ENCODE peak calls at places on chromosomes 6 and 20, in four cellular contexts. I, B, E and A are unnamed samples.

GRCh38 chr6:154984146-154984545 is 11.0 kb upstream of the TIAM2 start:
- DNase-seq in B (no peak), E (no peak), I (no peak), A (peak)

GRCh38 chr20:50120935-50121693 is 8.2 kb upstream of the UBE2V1 start:
- DNase-seq in E (no peak), B (peak), I (peak), A (peak)

GRCh38 chr20:20253039-20253743 is 114.7 kb upstream of the INSM1 start:
- DNase-seq in E (no peak), I (no peak), B (no peak), A (no peak)

GRCh38 chr6:137863126-137863996 is 3.7 kb upstream of the TNFAIP3 start:
- DNase-seq in B (no peak), E (no peak), I (no peak), A (no peak)

GRCh38 chr6:27791182-27791939 is 120.8 kb downstream of the OR2B2 start:
- DNase-seq in B (peak), E (peak), I (peak), A (peak)

GRCh38 chr20:35476288-35476687 is 20.9 kb downstream of the CEP250 start:
- DNase-seq in E (no peak), B (no peak), I (no peak), A (no peak)

GRCh38 chr20:61488030-61488429 is 236.0 kb downstream of the CDH4 start:
- DNase-seq in E (no peak), B (no peak), I (no peak), A (no peak)

GRCh38 chr6:31727717-31728671 is 1.1 kb downstream of the DDAH2 start:
- DNase-seq in I (no peak), B (no peak), E (no peak), A (no peak)

GRCh38 chr6:144862769-144863168 is 577.6 kb downstream of the UTRN start:
- DNase-seq in I (no peak), B (no peak), E (no peak), A (no peak)

GRCh38 chr6:11744753-11745152 is 33.9 kb downstream of the ADTRP start:
- DNase-seq in E (no peak), I (no peak), B (no peak), A (no peak)

GRCh38 chr20:49323622-49324238 is 45.9 kb upstream of the ZNFX1 start:
- DNase-seq in I (peak), B (peak), E (peak), A (peak)

GRCh38 chr6:98498891-98499290 is 335.5 kb upstream of the POU3F2 start:
- DNase-seq in E (no peak), I (no peak), B (no peak), A (no peak)

GRCh38 chr6:142694054-142694453 is 250.9 kb downstream of the HIVEP2 start:
- DNase-seq in I (no peak), E (peak), B (no peak), A (no peak)

GRCh38 chr6:43076093-43076927 is at the start of gene PTK7:
- DNase-seq in E (no peak), B (no peak), I (no peak), A (peak)

GRCh38 chr20:46377532-46377931 is 28.9 kb downstream of the ELMO2 start:
- DNase-seq in E (no peak), I (no peak), B (peak), A (peak)
- TF ChIP-seq CTCF in E (no peak), I (no peak), B (no peak), A (no peak)

GRCh38 chr6:73774311-73774766 is 78.3 kb downstream of the CD109 start:
- DNase-seq in E (peak), I (peak), B (peak), A (peak)

GRCh38 chr6:73769976-73770375 is 74.0 kb downstream of the CD109 start:
- DNase-seq in I (no peak), E (no peak), B (no peak), A (no peak)

GRCh38 chr6:73766040-73766439 is 70.0 kb downstream of the CD109 start:
- DNase-seq in E (no peak), I (no peak), B (no peak), A (no peak)

GRCh38 chr6:73768630-73769029 is 72.6 kb downstream of the CD109 start:
- DNase-seq in I (no peak), B (no peak), E (no peak), A (no peak)
- TF ChIP-seq CTCF in I (no peak), B (no peak), E (no peak), A (no peak)

GRCh38 chr20:44092551-44093248 is 94.3 kb downstream of the JPH2 start:
- DNase-seq in B (no peak), I (no peak), E (no peak), A (peak)
- TF ChIP-seq CTCF in B (peak), I (peak), E (peak), A (peak)

GRCh38 chr6:39391182-39391581 is 68.7 kb upstream of the KCNK16 start:
- DNase-seq in B (no peak), E (no peak), I (no peak), A (no peak)
- TF ChIP-seq CTCF in B (no peak), E (no peak), I (no peak), A (no peak)

DNA sequence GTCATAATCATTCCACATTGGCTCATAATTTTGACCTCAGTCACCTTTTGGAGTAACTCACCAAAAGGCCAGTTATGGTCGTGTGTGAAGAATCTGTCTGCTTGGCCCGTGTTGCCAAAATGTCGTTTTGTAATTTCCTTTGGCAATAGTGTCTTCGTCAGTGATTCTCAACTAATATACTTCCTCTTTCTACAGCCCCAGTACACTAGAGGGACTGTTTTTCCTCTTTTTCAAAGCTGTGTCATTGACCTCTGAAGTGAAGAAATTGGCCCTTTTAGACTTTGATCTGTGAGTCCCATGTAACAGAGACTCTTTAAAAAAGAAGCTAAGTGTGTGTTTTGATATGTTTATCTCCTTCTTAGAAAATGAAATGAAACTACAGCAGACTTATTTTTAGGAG is 5.2 kb downstream of the FOXO3 start:
- DNase-seq in I (no peak), B (no peak), E (no peak), A (peak)
- TF ChIP-seq CTCF in I (no peak), B (no peak), E (peak), A (no peak)

GRCh38 chr6:44675449-44675848 is 287.9 kb downstream of the CDC5L start:
- DNase-seq in E (no peak), I (no peak), B (no peak), A (no peak)
- TF ChIP-seq CTCF in E (no peak), I (no peak), B (no peak), A (no peak)